ENCODE peak calls at places on chromosome 12, in eight cellular contexts. I is IMR-90, G is astrocyte of the spinal cord, T is left lung, H is cardiac fibroblast, R is fibroblast of mammary gland, N is fibroblast of pulmonary artery, K is hepatocyte. Q is an unnamed sample.

GRCh38 chr12:123973552-123974341 is 732 bp downstream of the ZNF664 start:
- DNase-seq in I (peak), G (no peak), T (peak), H (peak), R (no peak), N (peak), K (peak), Q (peak)

GRCh38 chr12:124687695-124688301 is 120.4 kb upstream of the NCOR2 start:
- DNase-seq in I (no peak), G (peak), T (no peak), H (peak), R (no peak), N (peak), K (no peak), Q (no peak)

GRCh38 chr12:117363953-117364486 is 2.6 kb upstream of the NOS1 start:
- DNase-seq in I (no peak), G (no peak), T (no peak), H (no peak), R (no peak), N (no peak), K (no peak), Q (no peak)

GRCh38 chr12:89999699-90000505 is 291.3 kb upstream of the ATP2B1 start:
- DNase-seq in I (peak), G (peak), T (no peak), H (no peak), R (peak), N (peak), K (no peak), Q (no peak)

GRCh38 chr12:108634225-108634795 is 616 bp upstream of the SELPLG start:
- DNase-seq in I (no peak), G (no peak), T (peak), H (no peak), R (no peak), N (no peak), K (no peak), Q (no peak)

GRCh38 chr12:106582264-106582591 is 576 bp upstream of the RFX4 start:
- DNase-seq in I (no peak), G (no peak), T (no peak), H (no peak), R (no peak), N (no peak), K (no peak), Q (no peak)

GRCh38 chr12:88577537-88577936 is 2.7 kb downstream of the KITLG start:
- DNase-seq in I (no peak), G (peak), T (no peak), H (no peak), R (peak), N (no peak), K (no peak), Q (peak)

GRCh38 chr12:47097276-47097896 is 17.6 kb upstream of the AMIGO2 start:
- DNase-seq in I (peak), G (peak), T (no peak), H (peak), R (no peak), N (peak), K (no peak), Q (no peak)

GRCh38 chr12:130017571-130018449 is 114.0 kb upstream of the TMEM132D start:
- DNase-seq in I (no peak), G (no peak), T (no peak), H (no peak), R (no peak), N (no peak), K (no peak), Q (no peak)

GRCh38 chr12:113748707-113749432 is 217.3 kb downstream of the RBM19 start:
- DNase-seq in I (no peak), G (no peak), T (no peak), H (no peak), R (no peak), N (no peak), K (no peak), Q (no peak)

GRCh38 chr12:112820796-112821195 is 29.2 kb downstream of the RPH3A start:
- DNase-seq in I (no peak), G (no peak), T (no peak), H (no peak), R (no peak), N (no peak), K (no peak), Q (no peak)

DNA sequence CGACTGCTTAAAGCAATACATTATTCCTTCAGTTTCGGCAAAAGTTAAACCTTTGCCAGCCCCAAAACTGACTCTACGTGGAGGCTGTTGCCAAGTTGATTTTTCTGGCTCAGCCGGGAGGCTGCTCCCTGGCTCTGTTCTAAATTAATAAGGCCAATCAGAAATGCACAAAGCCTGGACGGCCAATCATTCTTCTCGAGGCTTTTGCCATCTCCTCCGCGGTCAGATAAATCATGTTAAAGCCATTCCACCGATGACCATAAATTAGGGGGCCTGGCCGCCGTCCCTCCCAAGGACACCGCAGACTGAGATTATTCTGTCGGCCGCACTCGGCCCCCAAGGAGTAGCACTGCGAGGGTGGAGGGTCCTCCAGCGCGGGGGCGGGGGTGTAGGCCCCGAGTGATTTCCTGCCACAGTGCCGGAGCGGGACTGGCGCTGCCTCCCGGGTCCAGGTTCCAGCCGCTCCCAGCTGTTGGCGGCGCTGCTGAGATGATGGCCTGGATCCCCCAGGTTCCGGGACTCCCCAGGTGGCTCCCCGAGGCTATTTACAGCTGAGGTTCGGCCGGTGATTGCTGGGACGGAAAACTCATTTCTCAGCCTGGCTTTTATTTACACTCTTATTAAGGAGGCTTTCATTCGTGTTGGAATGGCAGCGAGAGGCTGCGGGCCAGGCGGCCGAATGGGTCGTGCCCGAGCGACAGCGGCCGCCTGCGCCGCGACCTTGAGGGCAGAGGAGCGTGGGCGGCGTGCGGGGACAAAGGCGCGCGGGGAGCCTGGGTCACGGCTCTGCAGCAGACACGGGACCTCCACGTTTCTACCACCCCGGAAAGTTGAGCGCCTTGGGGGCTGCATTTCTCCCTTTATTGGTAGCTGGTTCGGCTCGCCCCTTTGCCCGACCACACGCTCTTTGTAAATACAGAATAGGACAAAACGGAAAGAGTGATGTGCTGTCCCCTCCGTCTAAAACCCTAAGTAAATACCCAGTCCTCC is 165.2 kb downstream of the MON2 start:
- DNase-seq in I (peak), G (peak), T (peak), H (peak), R (peak), N (peak), K (peak), Q (peak)
- H3K4me3 ChIP-seq in I (peak), G (peak), T (peak), H (peak), R (peak), N (peak), K (peak), Q (peak)

GRCh38 chr12:53098982-53099651 is 1.6 kb downstream of the IGFBP6 start:
- DNase-seq in I (peak), G (peak), T (peak), H (peak), R (peak), N (peak), K (peak), Q (peak)
- H3K4me3 ChIP-seq in I (peak), G (peak), T (no peak), H (peak), R (peak), N (peak), K (no peak), Q (no peak)

GRCh38 chr12:15486859-15487258 is 164.6 kb downstream of the PTPRO start:
- DNase-seq in I (no peak), G (no peak), T (no peak), H (no peak), R (no peak), N (no peak), K (no peak), Q (no peak)
- H3K4me3 ChIP-seq in I (no peak), G (no peak), T (no peak), H (no peak), R (no peak), N (no peak), K (no peak), Q (no peak)

GRCh38 chr12:77231548-77231947 is 166.2 kb upstream of the E2F7 start:
- DNase-seq in I (peak), G (peak), T (peak), H (peak), R (peak), N (peak), K (peak), Q (peak)
- H3K4me3 ChIP-seq in I (no peak), G (no peak), T (no peak), H (no peak), R (no peak), N (peak), K (no peak), Q (no peak)

DNA sequence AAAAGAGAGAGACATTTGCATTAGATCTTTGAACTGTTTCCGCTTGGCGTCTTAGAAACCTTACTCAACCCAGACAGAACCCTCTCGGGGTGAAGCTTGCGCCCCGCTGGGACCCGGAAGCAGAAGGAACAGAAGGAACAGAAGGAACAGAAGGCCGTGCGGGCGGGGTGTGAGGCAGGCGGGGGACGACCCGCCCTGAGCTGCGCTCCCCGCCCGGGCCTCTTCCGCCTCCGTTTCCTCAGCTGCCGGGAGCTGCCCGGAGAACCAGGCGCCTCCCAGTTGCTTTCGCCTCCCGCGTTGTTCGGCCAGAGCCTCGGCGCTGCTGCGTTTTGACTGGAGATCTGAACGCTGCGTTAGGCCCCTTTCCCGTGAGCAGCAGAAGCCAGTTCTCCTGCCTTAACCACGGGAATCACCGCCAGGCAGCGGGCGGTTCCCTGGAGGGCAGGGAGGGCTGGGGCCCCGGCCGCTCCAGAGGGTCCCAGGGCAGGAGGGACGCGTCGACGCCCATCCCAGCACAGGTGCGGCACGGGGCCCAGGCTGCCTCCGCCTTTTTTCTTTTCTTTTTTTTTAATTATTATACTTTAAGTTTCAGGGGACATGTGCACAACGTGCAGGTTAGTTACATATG is 19.3 kb upstream of the MMP17 start:
- DNase-seq in I (no peak), G (no peak), T (no peak), H (peak), R (no peak), N (no peak), K (no peak), Q (peak)
- H3K4me3 ChIP-seq in I (no peak), G (no peak), T (no peak), H (no peak), R (peak), N (no peak), K (no peak), Q (no peak)

DNA sequence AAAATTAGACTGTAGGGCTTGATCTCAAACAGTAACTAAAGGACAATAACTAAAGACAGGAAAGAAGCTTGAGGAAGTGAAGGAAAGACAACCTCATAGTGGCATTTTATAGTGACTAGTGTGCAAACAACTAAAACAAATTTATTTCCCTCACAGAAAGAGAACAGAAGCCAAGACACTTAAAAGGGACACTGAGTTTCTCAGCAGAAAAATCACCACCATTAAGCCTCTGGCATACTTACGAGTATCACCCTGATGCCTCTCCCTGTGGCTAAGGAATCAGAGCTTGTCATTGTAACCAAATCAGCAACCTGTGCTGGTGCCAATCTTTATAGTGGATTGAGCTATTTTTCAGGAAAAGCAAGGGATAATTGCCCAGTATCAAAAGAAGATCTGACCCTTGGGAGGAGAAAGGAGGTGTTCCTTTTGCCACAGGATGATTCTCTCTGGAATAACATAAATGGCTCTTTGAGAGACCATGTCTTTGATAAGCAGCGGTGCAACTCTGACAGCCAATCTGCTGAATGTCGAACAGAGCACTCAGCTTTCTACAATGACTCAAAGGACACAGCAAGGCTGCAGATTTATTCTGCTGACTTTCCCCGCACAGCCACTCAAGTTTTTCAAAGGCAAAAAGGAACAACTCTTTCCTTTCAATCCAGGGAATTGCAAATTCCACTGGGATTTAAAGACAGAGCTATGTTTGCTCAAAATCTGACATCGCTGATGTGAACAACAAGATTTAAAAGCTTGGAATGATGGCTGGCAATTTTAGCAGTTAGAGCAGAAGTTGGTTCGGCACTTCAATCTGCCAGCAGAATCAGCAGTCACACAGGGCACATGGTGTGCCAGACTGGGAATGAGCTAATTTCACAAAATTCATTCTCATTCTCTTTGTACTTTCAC is 34.6 kb downstream of the ATF7 start:
- DNase-seq in I (no peak), G (peak), T (no peak), H (no peak), R (no peak), N (no peak), K (no peak), Q (no peak)
- H3K4me3 ChIP-seq in I (no peak), G (no peak), T (no peak), H (no peak), R (no peak), N (no peak), K (no peak), Q (no peak)

GRCh38 chr12:128856791-128857078 is 3.5 kb downstream of the GLT1D1 start:
- DNase-seq in I (no peak), G (no peak), T (no peak), H (no peak), R (no peak), N (no peak), K (no peak), Q (no peak)
- H3K4me3 ChIP-seq in I (no peak), G (no peak), T (no peak), H (no peak), R (no peak), N (no peak), K (no peak), Q (no peak)

GRCh38 chr12:57135487-57135886 is 7.2 kb downstream of the LRP1 start:
- DNase-seq in I (peak), G (no peak), T (no peak), H (peak), R (peak), N (peak), K (peak), Q (no peak)
- H3K4me3 ChIP-seq in I (no peak), G (no peak), T (no peak), H (peak), R (peak), N (peak), K (no peak), Q (no peak)